ENCODE peak calls at places on chromosomes 16 and 17, in seven cellular contexts. One of them, this sample, is unnamed.

GRCh38 chr17:27540300-27541105 is 84.3 kb downstream of the KSR1 start:
- DNase-seq in H9: no peak
- DNase-seq in H1: no peak
- DNase-seq in mesendoderm: no peak
- DNase-seq in neuronal stem cell: no peak
- DNase-seq in mesenchymal stem cell: peak; percentile 100
- DNase-seq in trophoblast cell: peak; percentile 91
- DNase-seq in this sample: peak; percentile 100

GRCh38 chr17:7557825-7558543 is 566 bp upstream of the TNFSF13 start:
- DNase-seq in neuronal stem cell: no peak
- DNase-seq in trophoblast cell: no peak
- DNase-seq in H9: peak; percentile 93
- DNase-seq in H1: peak; percentile 81
- DNase-seq in mesenchymal stem cell: no peak
- DNase-seq in mesendoderm: peak; percentile 74
- DNase-seq in this sample: peak; percentile 49

GRCh38 chr17:27471321-27472269 is 15.3 kb downstream of the KSR1 start:
- DNase-seq in mesenchymal stem cell: no peak
- DNase-seq in trophoblast cell: peak; percentile 88
- DNase-seq in mesendoderm: no peak
- DNase-seq in H1: no peak
- DNase-seq in neuronal stem cell: no peak
- DNase-seq in H9: no peak
- DNase-seq in this sample: peak; percentile 41

GRCh38 chr16:16021988-16022682 is 72.7 kb downstream of the ABCC1 start:
- DNase-seq in neuronal stem cell: peak; percentile 32
- DNase-seq in mesendoderm: peak; percentile 87
- DNase-seq in H1: no peak
- DNase-seq in trophoblast cell: peak; percentile 93
- DNase-seq in H9: peak; percentile 60
- DNase-seq in mesenchymal stem cell: peak; percentile 98
- DNase-seq in this sample: peak; percentile 97

GRCh38 chr17:17205368-17206148 is 575 bp downstream of the PLD6 start:
- DNase-seq in H1: no peak
- DNase-seq in H9: peak; percentile 59
- DNase-seq in mesenchymal stem cell: no peak
- DNase-seq in trophoblast cell: peak; percentile 90
- DNase-seq in mesendoderm: no peak
- DNase-seq in neuronal stem cell: no peak
- DNase-seq in this sample: peak; percentile 21

GRCh38 chr16:3444032-3444388 is 530 bp downstream of the NAA60 start:
- DNase-seq in H1: no peak
- DNase-seq in mesendoderm: peak; percentile 76
- DNase-seq in neuronal stem cell: no peak
- DNase-seq in H9: no peak
- DNase-seq in mesenchymal stem cell: peak; percentile 88
- DNase-seq in trophoblast cell: peak; percentile 52
- DNase-seq in this sample: peak; percentile 80

GRCh38 chr17:9232591-9233270 is 211.4 kb downstream of the NTN1 start:
- DNase-seq in neuronal stem cell: no peak
- DNase-seq in trophoblast cell: no peak
- DNase-seq in H1: no peak
- DNase-seq in mesenchymal stem cell: peak; percentile 54
- DNase-seq in H9: no peak
- DNase-seq in mesendoderm: no peak
- DNase-seq in this sample: no peak

GRCh38 chr16:35692824-35693223 is 2233.4 kb downstream of the TP53TG3F start:
- DNase-seq in neuronal stem cell: no peak
- DNase-seq in H1: no peak
- DNase-seq in H9: no peak
- DNase-seq in mesenchymal stem cell: no peak
- DNase-seq in trophoblast cell: no peak
- DNase-seq in mesendoderm: no peak
- DNase-seq in this sample: no peak

GRCh38 chr17:2101448-2102257 is 46.8 kb downstream of the HIC1 start:
- DNase-seq in H1: no peak
- DNase-seq in neuronal stem cell: no peak
- DNase-seq in trophoblast cell: peak; percentile 35
- DNase-seq in H9: no peak
- DNase-seq in mesendoderm: no peak
- DNase-seq in mesenchymal stem cell: no peak
- DNase-seq in this sample: no peak

GRCh38 chr16:88772871-88773811 is 11.9 kb downstream of the PIEZO1 start:
- DNase-seq in H9: no peak
- DNase-seq in neuronal stem cell: no peak
- DNase-seq in trophoblast cell: peak; percentile 93
- DNase-seq in H1: no peak
- DNase-seq in mesenchymal stem cell: peak; percentile 96
- DNase-seq in mesendoderm: peak; percentile 49
- DNase-seq in this sample: peak; percentile 95

GRCh38 chr16:4307215-4308037 is 8.4 kb upstream of the GLIS2 start:
- DNase-seq in neuronal stem cell: peak; percentile 91
- DNase-seq in mesendoderm: peak; percentile 98
- DNase-seq in H9: peak; percentile 96
- DNase-seq in trophoblast cell: peak; percentile 98
- DNase-seq in H1: peak; percentile 94
- DNase-seq in mesenchymal stem cell: peak; percentile 97
- DNase-seq in this sample: peak; percentile 94

GRCh38 chr16:52069866-52070265 is 477.1 kb downstream of the TOX3 start:
- DNase-seq in trophoblast cell: peak; percentile 18
- DNase-seq in H1: peak; percentile 46
- DNase-seq in mesenchymal stem cell: peak; percentile 25
- DNase-seq in mesendoderm: peak; percentile 73
- DNase-seq in H9: peak; percentile 31
- DNase-seq in neuronal stem cell: peak; percentile 40
- DNase-seq in this sample: peak; percentile 11

GRCh38 chr16:65244811-65245210 is 122.9 kb upstream of the CDH11 start:
- DNase-seq in mesendoderm: no peak
- DNase-seq in trophoblast cell: no peak
- DNase-seq in mesenchymal stem cell: no peak
- DNase-seq in H1: no peak
- DNase-seq in neuronal stem cell: no peak
- DNase-seq in H9: no peak
- DNase-seq in this sample: no peak

GRCh38 chr16:20910781-20911321 is 10.3 kb downstream of the LYRM1 start:
- DNase-seq in mesenchymal stem cell: peak; percentile 94
- DNase-seq in H1: no peak
- DNase-seq in mesendoderm: no peak
- DNase-seq in neuronal stem cell: no peak
- DNase-seq in trophoblast cell: no peak
- DNase-seq in H9: no peak
- DNase-seq in this sample: peak; percentile 92

GRCh38 chr16:84013787-84014569 is 28.6 kb downstream of the SLC38A8 start:
- DNase-seq in mesendoderm: peak; percentile 100
- DNase-seq in neuronal stem cell: peak; percentile 90
- DNase-seq in H9: peak; percentile 99
- DNase-seq in H1: peak; percentile 99
- DNase-seq in trophoblast cell: peak; percentile 27
- DNase-seq in mesenchymal stem cell: peak; percentile 61
- DNase-seq in this sample: peak; percentile 2

GRCh38 chr16:4733747-4734062 is 366 bp downstream of the ANKS3 start:
- DNase-seq in trophoblast cell: no peak
- DNase-seq in H9: no peak
- DNase-seq in neuronal stem cell: no peak
- DNase-seq in H1: no peak
- DNase-seq in mesenchymal stem cell: no peak
- DNase-seq in mesendoderm: no peak
- DNase-seq in this sample: no peak

GRCh38 chr17:4840893-4841242 is 7.7 kb downstream of the MINK1 start:
- DNase-seq in neuronal stem cell: no peak
- DNase-seq in trophoblast cell: no peak
- DNase-seq in mesendoderm: no peak
- DNase-seq in mesenchymal stem cell: no peak
- DNase-seq in H9: no peak
- DNase-seq in H1: no peak
- DNase-seq in this sample: no peak

GRCh38 chr17:56159764-56160394 is 6.6 kb downstream of the ANKFN1 start:
- DNase-seq in H9: no peak
- DNase-seq in mesenchymal stem cell: no peak
- DNase-seq in trophoblast cell: no peak
- DNase-seq in neuronal stem cell: no peak
- DNase-seq in mesendoderm: no peak
- DNase-seq in H1: no peak
- DNase-seq in this sample: no peak

GRCh38 chr17:58268774-58269556 is 11.8 kb downstream of the MPO start:
- DNase-seq in mesenchymal stem cell: no peak
- DNase-seq in neuronal stem cell: no peak
- DNase-seq in mesendoderm: no peak
- DNase-seq in H9: no peak
- DNase-seq in trophoblast cell: no peak
- DNase-seq in H1: peak; percentile 33
- DNase-seq in this sample: no peak

GRCh38 chr17:3557768-3558583 is at the start of gene TRPV3:
- DNase-seq in mesenchymal stem cell: no peak
- DNase-seq in mesendoderm: no peak
- DNase-seq in neuronal stem cell: no peak
- DNase-seq in H1: no peak
- DNase-seq in H9: peak; percentile 24
- DNase-seq in trophoblast cell: peak; percentile 66
- DNase-seq in this sample: no peak

GRCh38 chr17:5042152-5043022 is 7.2 kb upstream of the SLC52A1 start:
- DNase-seq in neuronal stem cell: no peak
- DNase-seq in H9: no peak
- DNase-seq in H1: no peak
- DNase-seq in mesenchymal stem cell: no peak
- DNase-seq in trophoblast cell: no peak
- DNase-seq in mesendoderm: no peak
- DNase-seq in this sample: no peak

GRCh38 chr17:59004338-59005111 is 102.2 kb downstream of the TRIM37 start:
- DNase-seq in H1: peak; percentile 79
- DNase-seq in H9: peak; percentile 67
- DNase-seq in mesendoderm: peak; percentile 67
- DNase-seq in neuronal stem cell: peak; percentile 71
- DNase-seq in trophoblast cell: peak; percentile 58
- DNase-seq in mesenchymal stem cell: peak; percentile 66
- DNase-seq in this sample: peak; percentile 53

GRCh38 chr17:67421869-67422273 is 44.8 kb downstream of the PITPNC1 start:
- DNase-seq in mesendoderm: peak; percentile 89
- DNase-seq in neuronal stem cell: no peak
- DNase-seq in mesenchymal stem cell: peak; percentile 73
- DNase-seq in H1: no peak
- DNase-seq in trophoblast cell: peak; percentile 14
- DNase-seq in H9: no peak
- DNase-seq in this sample: peak; percentile 98

GRCh38 chr16:15650698-15651161 is 685 bp downstream of the NDE1 start:
- DNase-seq in H9: peak; percentile 39
- DNase-seq in trophoblast cell: no peak
- DNase-seq in H1: no peak
- DNase-seq in mesenchymal stem cell: peak; percentile 42
- DNase-seq in mesendoderm: peak; percentile 76
- DNase-seq in neuronal stem cell: peak; percentile 20
- DNase-seq in this sample: peak; percentile 13

GRCh38 chr17:67322039-67322787 is 44.2 kb downstream of the PSMD12 start:
- DNase-seq in mesendoderm: peak; percentile 86
- DNase-seq in neuronal stem cell: peak; percentile 9
- DNase-seq in mesenchymal stem cell: no peak
- DNase-seq in H1: no peak
- DNase-seq in H9: peak; percentile 90
- DNase-seq in trophoblast cell: no peak
- DNase-seq in this sample: no peak

GRCh38 chr16:30741461-30741914 is 6.7 kb upstream of the PHKG2 start:
- DNase-seq in trophoblast cell: peak; percentile 96
- DNase-seq in mesendoderm: peak; percentile 96
- DNase-seq in H1: no peak
- DNase-seq in mesenchymal stem cell: peak; percentile 92
- DNase-seq in H9: peak; percentile 63
- DNase-seq in neuronal stem cell: no peak
- DNase-seq in this sample: peak; percentile 92

GRCh38 chr16:303760-304505 is 21.0 kb downstream of the PDIA2 start:
- DNase-seq in H9: no peak
- DNase-seq in mesenchymal stem cell: peak; percentile 22
- DNase-seq in trophoblast cell: no peak
- DNase-seq in mesendoderm: no peak
- DNase-seq in neuronal stem cell: no peak
- DNase-seq in H1: no peak
- DNase-seq in this sample: no peak

GRCh38 chr16:307691-308312 is 24.8 kb downstream of the PDIA2 start:
- DNase-seq in neuronal stem cell: no peak
- DNase-seq in H1: no peak
- DNase-seq in mesendoderm: no peak
- DNase-seq in trophoblast cell: no peak
- DNase-seq in mesenchymal stem cell: no peak
- DNase-seq in H9: no peak
- DNase-seq in this sample: no peak

GRCh38 chr16:305916-306315 is 23.0 kb downstream of the PDIA2 start:
- DNase-seq in mesenchymal stem cell: no peak
- DNase-seq in neuronal stem cell: no peak
- DNase-seq in H9: no peak
- DNase-seq in H1: no peak
- DNase-seq in mesendoderm: no peak
- DNase-seq in trophoblast cell: no peak
- DNase-seq in this sample: no peak

GRCh38 chr16:309476-309875 is 26.5 kb downstream of the PDIA2 start:
- DNase-seq in mesenchymal stem cell: no peak
- DNase-seq in H9: no peak
- DNase-seq in neuronal stem cell: no peak
- DNase-seq in mesendoderm: peak; percentile 53
- DNase-seq in trophoblast cell: no peak
- DNase-seq in H1: no peak
- DNase-seq in this sample: no peak

GRCh38 chr16:306911-307370 is 24.0 kb downstream of the PDIA2 start:
- DNase-seq in mesendoderm: no peak
- DNase-seq in H1: no peak
- DNase-seq in mesenchymal stem cell: no peak
- DNase-seq in H9: no peak
- DNase-seq in neuronal stem cell: no peak
- DNase-seq in trophoblast cell: no peak
- DNase-seq in this sample: no peak
- H4K8ac ChIP-seq in mesendoderm: no peak overlapping the region
- H4K8ac ChIP-seq in H1: no peak overlapping the region
- H4K8ac ChIP-seq in mesenchymal stem cell: no peak overlapping the region
- H4K8ac ChIP-seq in H9: no peak overlapping the region
- H4K8ac ChIP-seq in neuronal stem cell: no peak overlapping the region
- H4K8ac ChIP-seq in trophoblast cell: no peak overlapping the region
- H4K8ac ChIP-seq in this sample: no peak overlapping the region

GRCh38 chr17:44095647-44096496 is 25.3 kb downstream of the G6PC3 start:
- DNase-seq in trophoblast cell: peak; percentile 21
- DNase-seq in mesendoderm: peak; percentile 99
- DNase-seq in neuronal stem cell: peak; percentile 91
- DNase-seq in H9: peak; percentile 98
- DNase-seq in mesenchymal stem cell: peak; percentile 99
- DNase-seq in H1: peak; percentile 86
- DNase-seq in this sample: peak; percentile 93
- H2BK120ac ChIP-seq in trophoblast cell: peak overlapping the region; percentile 18
- H2BK120ac ChIP-seq in mesendoderm: no peak overlapping the region
- H2BK120ac ChIP-seq in neuronal stem cell: peak overlapping the region; percentile 29
- H2BK120ac ChIP-seq in H9: no peak overlapping the region
- H2BK120ac ChIP-seq in mesenchymal stem cell: peak overlapping the region; percentile 100
- H2BK120ac ChIP-seq in H1: no peak overlapping the region
- H2BK120ac ChIP-seq in this sample: peak overlapping the region; percentile 94

GRCh38 chr16:57345666-57346204 is 12.8 kb upstream of the CCL22 start:
- DNase-seq in H1: no peak
- DNase-seq in trophoblast cell: no peak
- DNase-seq in neuronal stem cell: no peak
- DNase-seq in H9: no peak
- DNase-seq in mesendoderm: no peak
- DNase-seq in mesenchymal stem cell: no peak
- DNase-seq in this sample: no peak
- H4K8ac ChIP-seq in H1: no peak overlapping the region
- H4K8ac ChIP-seq in trophoblast cell: no peak overlapping the region
- H4K8ac ChIP-seq in neuronal stem cell: no peak overlapping the region
- H4K8ac ChIP-seq in H9: no peak overlapping the region
- H4K8ac ChIP-seq in mesendoderm: no peak overlapping the region
- H4K8ac ChIP-seq in mesenchymal stem cell: no peak overlapping the region
- H4K8ac ChIP-seq in this sample: no peak overlapping the region

GRCh38 chr17:54153423-54153822 is 330.7 kb downstream of the KIF2B start:
- DNase-seq in mesenchymal stem cell: no peak
- DNase-seq in mesendoderm: peak; percentile 41
- DNase-seq in neuronal stem cell: peak; percentile 30
- DNase-seq in trophoblast cell: no peak
- DNase-seq in H1: no peak
- DNase-seq in H9: no peak
- DNase-seq in this sample: no peak
- H2BK120ac ChIP-seq in mesenchymal stem cell: no peak overlapping the region
- H2BK120ac ChIP-seq in mesendoderm: no peak overlapping the region
- H2BK120ac ChIP-seq in neuronal stem cell: no peak overlapping the region
- H2BK120ac ChIP-seq in trophoblast cell: no peak overlapping the region
- H2BK120ac ChIP-seq in H1: no peak overlapping the region
- H2BK120ac ChIP-seq in H9: no peak overlapping the region
- H2BK120ac ChIP-seq in this sample: no peak overlapping the region